ENCODE peak calls at places on chromosomes 5 and 9, in eight cellular contexts. B is ureter, F is ovary, Y is GM12892, K is myocyte, M is WERI-Rb-1, C is ELR, T is amniotic stem cell. O is an unnamed sample.

GRCh38 chr9:89318123-89319014 is at the start of gene SECISBP2:
- DNase-seq in B (peak), F (peak), Y (peak), K (peak), M (peak), C (peak), T (peak), O (peak)

GRCh38 chr5:126918624-126918957 is 111.8 kb downstream of the MARCHF3 start:
- DNase-seq in B (no peak), F (no peak), Y (no peak), K (no peak), M (no peak), C (peak), T (no peak), O (no peak)

GRCh38 chr5:72194846-72195245 is 87.6 kb downstream of the MAP1B start:
- DNase-seq in B (no peak), F (no peak), Y (peak), K (no peak), M (no peak), C (no peak), T (no peak), O (no peak)

GRCh38 chr5:93209476-93209875 is 371.5 kb downstream of the NR2F1-AS1 start:
- DNase-seq in B (no peak), F (no peak), Y (no peak), K (no peak), M (no peak), C (no peak), T (no peak), O (no peak)

GRCh38 chr9:94153905-94154304 is 69.6 kb downstream of the PTPDC1 start:
- DNase-seq in B (no peak), F (no peak), Y (no peak), K (no peak), M (no peak), C (no peak), T (no peak), O (no peak)

GRCh38 chr9:114512337-114512874 is 7.1 kb upstream of the WHRN start:
- DNase-seq in B (no peak), F (no peak), Y (no peak), K (no peak), M (no peak), C (no peak), T (no peak), O (no peak)

GRCh38 chr5:91166040-91166807 is 216.9 kb downstream of the ARRDC3 start:
- DNase-seq in B (no peak), F (no peak), Y (no peak), K (no peak), M (no peak), C (peak), T (no peak), O (no peak)

GRCh38 chr5:1047332-1047965 is 38.8 kb downstream of the NKD2 start:
- DNase-seq in B (no peak), F (no peak), Y (no peak), K (no peak), M (no peak), C (no peak), T (no peak), O (no peak)

GRCh38 chr9:32427111-32427873 is 42.8 kb downstream of the ACO1 start:
- DNase-seq in B (no peak), F (peak), Y (no peak), K (no peak), M (no peak), C (peak), T (no peak), O (no peak)

GRCh38 chr5:115423541-115423940 is 121.0 kb downstream of the FEM1C start:
- DNase-seq in B (no peak), F (no peak), Y (no peak), K (peak), M (peak), C (no peak), T (no peak), O (no peak)

GRCh38 chr9:3804148-3804547 is 278.3 kb upstream of the RFX3 start:
- DNase-seq in B (no peak), F (no peak), Y (no peak), K (no peak), M (no peak), C (peak), T (no peak), O (no peak)

GRCh38 chr5:143119881-143120341 is 283.6 kb downstream of the NR3C1 start:
- DNase-seq in B (no peak), F (no peak), Y (no peak), K (no peak), M (no peak), C (no peak), T (no peak), O (no peak)

GRCh38 chr9:26172301-26172700 is 494.1 kb upstream of the TUSC1 start:
- DNase-seq in B (no peak), F (no peak), Y (no peak), K (no peak), M (no peak), C (no peak), T (no peak), O (no peak)

GRCh38 chr5:125848746-125849145 is 574.5 kb upstream of the GRAMD2B start:
- DNase-seq in B (no peak), F (no peak), Y (no peak), K (no peak), M (no peak), C (no peak), T (no peak), O (no peak)

GRCh38 chr9:120436937-120437592 is 142.9 kb downstream of the CDK5RAP2 start:
- DNase-seq in B (no peak), F (no peak), Y (no peak), K (peak), M (no peak), C (peak), T (no peak), O (no peak)

GRCh38 chr5:9546973-9547947 is 1.4 kb upstream of the SEMA5A start:
- DNase-seq in B (peak), F (peak), Y (no peak), K (peak), M (no peak), C (peak), T (no peak), O (no peak)

GRCh38 chr5:143350790-143351603 is 52.5 kb downstream of the NR3C1 start:
- DNase-seq in B (no peak), F (no peak), Y (no peak), K (no peak), M (no peak), C (peak), T (no peak), O (no peak)

GRCh38 chr9:125650271-125650737 is 56.7 kb downstream of the MAPKAP1 start:
- DNase-seq in B (no peak), F (no peak), Y (peak), K (no peak), M (no peak), C (peak), T (no peak), O (no peak)

GRCh38 chr5:135189024-135189423 is 155.0 kb upstream of the PITX1 start:
- DNase-seq in B (no peak), F (no peak), Y (no peak), K (no peak), M (no peak), C (no peak), T (no peak), O (no peak)

GRCh38 chr9:27181381-27181780 is 72.4 kb downstream of the TEK start:
- DNase-seq in B (no peak), F (no peak), Y (no peak), K (no peak), M (no peak), C (peak), T (no peak), O (no peak)

GRCh38 chr9:37144762-37145161 is 24.4 kb downstream of the ZCCHC7 start:
- DNase-seq in B (no peak), F (no peak), Y (no peak), K (peak), M (no peak), C (peak), T (no peak), O (no peak)

GRCh38 chr9:127279717-127280285 is 15.2 kb downstream of the GARNL3 start:
- DNase-seq in B (no peak), F (no peak), Y (no peak), K (no peak), M (peak), C (no peak), T (no peak), O (peak)

GRCh38 chr5:157827429-157827828 is 31.5 kb downstream of the CLINT1 start:
- DNase-seq in B (no peak), F (no peak), Y (no peak), K (no peak), M (no peak), C (no peak), T (no peak), O (no peak)

GRCh38 chr5:6365142-6365976 is 13.0 kb downstream of the MED10 start:
- DNase-seq in B (peak), F (no peak), Y (no peak), K (peak), M (no peak), C (peak), T (no peak), O (no peak)

GRCh38 chr5:141186897-141187512 is at the start of gene PCDHB9:
- DNase-seq in B (no peak), F (no peak), Y (no peak), K (no peak), M (peak), C (peak), T (no peak), O (peak)

GRCh38 chr5:137656558-137656957 is 79.3 kb downstream of the KLHL3 start:
- DNase-seq in B (no peak), F (no peak), Y (no peak), K (no peak), M (no peak), C (no peak), T (no peak), O (no peak)

GRCh38 chr5:850511-851006 is at the start of gene ZDHHC11:
- DNase-seq in B (no peak), F (peak), Y (no peak), K (no peak), M (no peak), C (no peak), T (no peak), O (no peak)

GRCh38 chr9:37917801-37918664 is 14.1 kb upstream of the SLC25A51 start:
- DNase-seq in B (no peak), F (no peak), Y (no peak), K (no peak), M (no peak), C (no peak), T (no peak), O (no peak)

GRCh38 chr5:150112211-150113046 is 26.1 kb upstream of the CSF1R start:
- DNase-seq in B (no peak), F (peak), Y (no peak), K (peak), M (peak), C (peak), T (peak), O (peak)

GRCh38 chr9:12708562-12709298 is 15.5 kb downstream of the TYRP1 start:
- DNase-seq in B (no peak), F (no peak), Y (no peak), K (peak), M (no peak), C (peak), T (peak), O (no peak)